ENCODE peak calls at places on chromosome 17, in nine cellular contexts. G, S, X, M, T, J, U, C and R are unnamed samples.

GRCh38 chr17:74147436-74147835 is 56.0 kb upstream of the RPL38 start:
- DNase-seq in G (no peak), S (no peak), X (no peak), M (no peak), T (no peak), J (no peak), U (no peak), C (no peak), R (no peak)

GRCh38 chr17:2111691-2112090 is 56.8 kb downstream of the HIC1 start:
- DNase-seq in G (no peak), S (peak), X (no peak), M (no peak), T (no peak), J (peak), U (no peak), C (no peak), R (no peak)

GRCh38 chr17:81153340-81153803 is 11.9 kb upstream of the PVALEF start:
- DNase-seq in G (no peak), S (peak), X (peak), M (no peak), T (no peak), J (peak), U (peak), C (no peak), R (no peak)

GRCh38 chr17:1294157-1294717 is 14.8 kb downstream of the TRARG1 start:
- DNase-seq in G (no peak), S (no peak), X (peak), M (peak), T (no peak), J (no peak), U (no peak), C (no peak), R (no peak)

GRCh38 chr17:76120658-76121008 is 17.0 kb upstream of the EXOC7 start:
- DNase-seq in G (no peak), S (no peak), X (no peak), M (no peak), T (no peak), J (no peak), U (no peak), C (peak), R (no peak)

GRCh38 chr17:44543213-44543904 is 13.9 kb upstream of the FZD2 start:
- DNase-seq in G (no peak), S (peak), X (no peak), M (no peak), T (peak), J (peak), U (no peak), C (peak), R (no peak)

GRCh38 chr17:9346296-9346926 is 229.2 kb downstream of the STX8 start:
- DNase-seq in G (no peak), S (peak), X (peak), M (no peak), T (no peak), J (peak), U (no peak), C (no peak), R (no peak)

GRCh38 chr17:51652529-51652928 is 392.2 kb downstream of the UTP18 start:
- DNase-seq in G (no peak), S (no peak), X (no peak), M (no peak), T (no peak), J (no peak), U (no peak), C (no peak), R (no peak)

GRCh38 chr17:35255316-35255715 is 12.4 kb downstream of the SLFN5 start:
- DNase-seq in G (no peak), S (no peak), X (no peak), M (no peak), T (no peak), J (no peak), U (no peak), C (no peak), R (no peak)

GRCh38 chr17:8965394-8966168 is at the start of gene PIK3R5:
- DNase-seq in G (no peak), S (no peak), X (peak), M (peak), T (peak), J (no peak), U (peak), C (no peak), R (peak)

GRCh38 chr17:69870751-69871199 is 204.2 kb upstream of the KCNJ16 start:
- DNase-seq in G (no peak), S (peak), X (no peak), M (no peak), T (peak), J (peak), U (no peak), C (peak), R (no peak)

GRCh38 chr17:37503148-37503547 is 13.5 kb downstream of the DUSP14 start:
- DNase-seq in G (no peak), S (no peak), X (no peak), M (no peak), T (no peak), J (no peak), U (no peak), C (no peak), R (no peak)

GRCh38 chr17:16106161-16106891 is 106.7 kb downstream of the TTC19 start:
- DNase-seq in G (peak), S (peak), X (no peak), M (no peak), T (no peak), J (peak), U (no peak), C (peak), R (no peak)

GRCh38 chr17:13561606-13562270 is 40.0 kb downstream of the HS3ST3A1 start:
- DNase-seq in G (no peak), S (no peak), X (no peak), M (no peak), T (no peak), J (peak), U (no peak), C (peak), R (no peak)

GRCh38 chr17:67639555-67639954 is 78.2 kb upstream of the NOL11 start:
- DNase-seq in G (peak), S (no peak), X (no peak), M (no peak), T (no peak), J (no peak), U (no peak), C (no peak), R (no peak)

GRCh38 chr17:77756846-77757610 is 201.5 kb upstream of the TNRC6C start:
- DNase-seq in G (no peak), S (no peak), X (no peak), M (no peak), T (no peak), J (no peak), U (no peak), C (no peak), R (no peak)

GRCh38 chr17:57075785-57076184 is 9.3 kb upstream of the AKAP1 start:
- DNase-seq in G (no peak), S (no peak), X (no peak), M (no peak), T (no peak), J (no peak), U (no peak), C (no peak), R (no peak)

GRCh38 chr17:31116167-31116566 is 21.4 kb downstream of the NF1 start:
- DNase-seq in G (no peak), S (no peak), X (no peak), M (no peak), T (no peak), J (no peak), U (no peak), C (no peak), R (no peak)

GRCh38 chr17:57567278-57567677 is 177.8 kb downstream of the CCDC182 start:
- DNase-seq in G (no peak), S (no peak), X (no peak), M (no peak), T (no peak), J (no peak), U (no peak), C (no peak), R (no peak)

GRCh38 chr17:46770439-46770817 is 48.1 kb downstream of the WNT3 start:
- DNase-seq in G (no peak), S (no peak), X (no peak), M (no peak), T (no peak), J (no peak), U (no peak), C (no peak), R (no peak)

GRCh38 chr17:64315032-64315490 is 52.0 kb upstream of the TEX2 start:
- DNase-seq in G (no peak), S (no peak), X (no peak), M (no peak), T (no peak), J (no peak), U (peak), C (no peak), R (no peak)

GRCh38 chr17:36760425-36760824 is 159.0 kb downstream of the MRM1 start:
- DNase-seq in G (no peak), S (peak), X (no peak), M (no peak), T (no peak), J (no peak), U (no peak), C (no peak), R (no peak)

GRCh38 chr17:48045270-48046001 is 2.7 kb upstream of the NFE2L1 start:
- DNase-seq in G (no peak), S (peak), X (no peak), M (no peak), T (peak), J (no peak), U (no peak), C (no peak), R (no peak)

GRCh38 chr17:78708510-78708973 is 73.5 kb downstream of the CYTH1 start:
- DNase-seq in G (peak), S (peak), X (peak), M (peak), T (peak), J (peak), U (peak), C (peak), R (no peak)

GRCh38 chr17:39598635-39599005 is 9.1 kb downstream of the NEUROD2 start:
- DNase-seq in G (no peak), S (no peak), X (no peak), M (no peak), T (no peak), J (no peak), U (no peak), C (no peak), R (no peak)

GRCh38 chr17:17387461-17388362 is 84.5 kb downstream of the NT5M start:
- DNase-seq in G (peak), S (no peak), X (no peak), M (no peak), T (peak), J (no peak), U (no peak), C (no peak), R (no peak)

GRCh38 chr17:73585583-73585982 is 58.7 kb downstream of the SDK2 start:
- DNase-seq in G (no peak), S (no peak), X (no peak), M (no peak), T (no peak), J (no peak), U (no peak), C (no peak), R (no peak)

GRCh38 chr17:50817142-50817751 is 18.1 kb upstream of the WFIKKN2 start:
- DNase-seq in G (no peak), S (no peak), X (peak), M (peak), T (no peak), J (no peak), U (peak), C (peak), R (no peak)